ENCODE peak calls at places on chromosomes 1 and 21, in ten cellular contexts. R, K, L, O, I, Y, W, T, E and Q are unnamed samples.

GRCh38 chr1:180842052-180842451 is 70.6 kb upstream of the KIAA1614 start:
- DNase-seq in R (no peak), K (no peak), L (peak; percentile 52), O (no peak), I (no peak), Y (no peak), W (no peak), T (no peak), E (no peak), Q (no peak)

GRCh38 chr1:1243261-1243660 is 3.3 kb downstream of the C1QTNF12 start:
- DNase-seq in R (no peak), K (no peak), L (no peak), O (no peak), I (no peak), Y (no peak), W (no peak), T (no peak), E (peak; percentile 45), Q (no peak)

GRCh38 chr1:214970016-214970415 is 112.5 kb upstream of the KCNK2 start:
- DNase-seq in R (no peak), K (no peak), L (peak; percentile 37), O (no peak), I (no peak), Y (no peak), W (no peak), T (no peak), E (no peak), Q (no peak)

GRCh38 chr1:97093742-97094141 is 372.2 kb downstream of the PTBP2 start:
- DNase-seq in R (no peak), K (no peak), L (peak; percentile 77), O (no peak), I (no peak), Y (no peak), W (no peak), T (peak; percentile 75), E (no peak), Q (no peak)

GRCh38 chr1:224526771-224527170 is 89.3 kb upstream of the CNIH3 start:
- DNase-seq in R (no peak), K (no peak), L (no peak), O (no peak), I (no peak), Y (no peak), W (no peak), T (no peak), E (no peak), Q (no peak)

GRCh38 chr21:31364265-31364945 is 20.3 kb upstream of the TIAM1 start:
- DNase-seq in R (no peak), K (no peak), L (no peak), O (no peak), I (no peak), Y (no peak), W (no peak), T (no peak), E (no peak), Q (no peak)

GRCh38 chr1:84907095-84907827 is 14.3 kb upstream of the LPAR3 start:
- DNase-seq in R (no peak), K (no peak), L (peak; percentile 47), O (no peak), I (no peak), Y (no peak), W (no peak), T (no peak), E (no peak), Q (no peak)

GRCh38 chr1:221740941-221741363 is 937 bp downstream of the DUSP10 start:
- DNase-seq in R (peak; percentile 28), K (no peak), L (no peak), O (no peak), I (peak; percentile 68), Y (no peak), W (no peak), T (no peak), E (no peak), Q (no peak)

GRCh38 chr1:184283999-184284398 is 102.8 kb upstream of the C1orf21 start:
- DNase-seq in R (peak; percentile 85), K (no peak), L (peak; percentile 75), O (no peak), I (peak; percentile 90), Y (peak; percentile 23), W (no peak), T (no peak), E (no peak), Q (peak; percentile 32)

GRCh38 chr1:236966636-236967035 is 37.6 kb downstream of the MT1HL1 start:
- DNase-seq in R (no peak), K (no peak), L (no peak), O (no peak), I (no peak), Y (no peak), W (no peak), T (no peak), E (no peak), Q (no peak)

GRCh38 chr21:45454081-45454923 is 49.3 kb downstream of the COL18A1 start:
- DNase-seq in R (no peak), K (no peak), L (no peak), O (no peak), I (no peak), Y (peak; percentile 14), W (no peak), T (no peak), E (no peak), Q (no peak)

GRCh38 chr21:45454924-45455315 is 50.0 kb downstream of the COL18A1 start:
- DNase-seq in R (no peak), K (no peak), L (peak; percentile 62), O (no peak), I (no peak), Y (peak; percentile 22), W (no peak), T (no peak), E (no peak), Q (no peak)

GRCh38 chr21:45456836-45457160 is 51.8 kb downstream of the COL18A1 start:
- DNase-seq in R (no peak), K (no peak), L (no peak), O (no peak), I (peak; percentile 58), Y (no peak), W (no peak), T (no peak), E (no peak), Q (no peak)

GRCh38 chr21:45456014-45456835 is 51.3 kb downstream of the COL18A1 start:
- DNase-seq in R (no peak), K (no peak), L (no peak), O (no peak), I (peak; percentile 61), Y (peak; percentile 36), W (no peak), T (no peak), E (no peak), Q (no peak)

GRCh38 chr21:45455321-45456013 is 50.5 kb downstream of the COL18A1 start:
- DNase-seq in R (peak; percentile 61), K (no peak), L (peak; percentile 72), O (no peak), I (no peak), Y (peak; percentile 55), W (no peak), T (no peak), E (no peak), Q (no peak)
- H3K4me3 ChIP-seq in R (peak overlapping the region; percentile 14), K (no peak overlapping the region), L (no peak overlapping the region), O (peak overlapping the region; percentile 38), I (peak overlapping the region; percentile 48), Y (peak overlapping the region; percentile 62), W (peak overlapping the region; percentile 55), T (no peak overlapping the region), E (no peak overlapping the region), Q (peak overlapping the region; percentile 10)

GRCh38 chr1:61082336-61083013 is at the start of gene NFIA:
- DNase-seq in R (no peak), K (peak; percentile 62), L (peak; percentile 87), O (peak; percentile 67), I (peak; percentile 81), Y (peak; percentile 54), W (peak; percentile 65), T (peak; percentile 77), E (peak; percentile 78), Q (peak; percentile 76)
- H3K4me1 ChIP-seq in R (peaks cover 12% of the 10 kb centered on the region), K (peaks cover 11% of the 10 kb centered on the region), L (peaks cover 46% of the 10 kb centered on the region), O (peaks cover 28% of the 10 kb centered on the region), I (peaks cover 61% of the 10 kb centered on the region), Y (peaks cover 83% of the 10 kb centered on the region), W (peaks cover 44% of the 10 kb centered on the region), T (peaks cover 54% of the 10 kb centered on the region), E (peaks cover 48% of the 10 kb centered on the region), Q (peaks cover 15% of the 10 kb centered on the region)

GRCh38 chr21:21002137-21002536 is 3.9 kb downstream of the NCAM2 start:
- DNase-seq in R (no peak), K (peak; percentile 30), L (no peak), O (no peak), I (no peak), Y (no peak), W (no peak), T (no peak), E (no peak), Q (no peak)

GRCh38 chr21:21007606-21008005 is 9.4 kb downstream of the NCAM2 start:
- DNase-seq in R (no peak), K (no peak), L (peak; percentile 37), O (no peak), I (no peak), Y (no peak), W (no peak), T (no peak), E (no peak), Q (no peak)

GRCh38 chr21:21001591-21002100 is 3.4 kb downstream of the NCAM2 start:
- DNase-seq in R (no peak), K (peak; percentile 63), L (no peak), O (no peak), I (no peak), Y (no peak), W (no peak), T (no peak), E (no peak), Q (no peak)

GRCh38 chr21:21000576-21001175 is 2.5 kb downstream of the NCAM2 start:
- DNase-seq in R (no peak), K (no peak), L (no peak), O (no peak), I (no peak), Y (no peak), W (no peak), T (no peak), E (no peak), Q (no peak)

DNA sequence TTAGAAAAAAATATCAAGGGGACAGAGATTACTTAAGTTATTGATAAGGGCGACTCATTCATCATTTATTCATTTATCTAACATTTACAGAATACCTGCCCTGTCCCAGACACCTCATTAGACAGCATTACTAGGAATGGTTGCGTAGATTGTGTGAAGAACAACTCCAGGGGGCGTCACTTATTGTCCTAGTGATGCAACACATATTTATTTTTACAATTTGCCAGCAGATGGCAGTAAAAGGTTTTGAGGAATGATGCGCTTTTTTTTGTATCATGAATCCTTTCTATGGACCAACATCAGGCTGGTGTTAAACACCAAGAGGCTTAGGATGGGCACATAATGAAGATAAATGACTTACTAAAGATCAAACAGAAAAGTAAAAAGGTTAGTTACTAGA is 5.5 kb downstream of the NCAM2 start:
- DNase-seq in R (no peak), K (peak; percentile 42), L (peak; percentile 57), O (no peak), I (no peak), Y (no peak), W (no peak), T (peak; percentile 6), E (no peak), Q (no peak)
- TF ChIP-seq CTCF in R (no peak), K (peak; percentile 57), L (peak; percentile 52), O (no peak), I (no peak), Y (peak; percentile 28), W (no peak), T (peak; percentile 27), E (no peak), Q (no peak)

DNA sequence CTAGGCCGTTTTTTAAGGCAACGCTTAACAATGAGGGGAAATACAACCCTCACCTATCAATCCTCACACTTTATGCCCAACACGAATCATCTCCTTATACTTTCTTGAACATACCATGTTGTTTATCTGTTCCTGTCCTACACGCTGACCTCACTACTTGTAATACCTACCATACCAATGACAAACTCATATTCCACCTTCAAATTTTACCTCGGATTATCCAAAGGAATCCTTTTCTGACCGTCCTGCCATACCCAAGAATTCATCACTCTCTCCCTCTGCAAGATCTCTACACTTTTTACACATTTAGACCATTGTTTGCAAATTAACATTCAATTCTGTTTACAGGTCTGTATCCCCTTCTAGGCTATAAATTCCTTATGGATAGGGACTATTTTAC is 64.4 kb upstream of the GUCA2A start:
- DNase-seq in R (no peak), K (no peak), L (no peak), O (no peak), I (no peak), Y (no peak), W (no peak), T (no peak), E (no peak), Q (no peak)
- H3K4me3 ChIP-seq in R (no peak overlapping the region), K (no peak overlapping the region), L (no peak overlapping the region), O (no peak overlapping the region), I (no peak overlapping the region), Y (no peak overlapping the region), W (no peak overlapping the region), T (no peak overlapping the region), E (no peak overlapping the region), Q (no peak overlapping the region)